ENCODE peak calls at places on chromosomes 2 and 18, in six cellular contexts. One of them, this sample, is unnamed.

GRCh38 chr2:179139506-179139905 is 89.6 kb upstream of the CCDC141 start:
- DNase-seq in AG09319: no peak
- DNase-seq in tibial nerve: no peak
- DNase-seq in endothelial cell: no peak
- DNase-seq in astrocyte of the cerebellum: no peak
- DNase-seq in neural progenitor cell: no peak
- DNase-seq in this sample: no peak

GRCh38 chr2:109218087-109218791 is 89.2 kb downstream of the SH3RF3 start:
- DNase-seq in neural progenitor cell: no peak
- DNase-seq in AG09319: no peak
- DNase-seq in endothelial cell: no peak
- DNase-seq in tibial nerve: no peak
- DNase-seq in astrocyte of the cerebellum: peak; percentile 40
- DNase-seq in this sample: no peak

GRCh38 chr2:172513524-172513900 is 42.4 kb upstream of the PDK1 start:
- DNase-seq in AG09319: no peak
- DNase-seq in endothelial cell: no peak
- DNase-seq in neural progenitor cell: no peak
- DNase-seq in tibial nerve: no peak
- DNase-seq in astrocyte of the cerebellum: no peak
- DNase-seq in this sample: no peak

GRCh38 chr2:106065983-106066826 is 127.9 kb downstream of the UXS1 start:
- DNase-seq in tibial nerve: no peak
- DNase-seq in AG09319: no peak
- DNase-seq in neural progenitor cell: peak; percentile 50
- DNase-seq in endothelial cell: no peak
- DNase-seq in astrocyte of the cerebellum: no peak
- DNase-seq in this sample: no peak

GRCh38 chr2:126952216-126952615 is 53.5 kb downstream of the TEX51 start:
- DNase-seq in AG09319: no peak
- DNase-seq in astrocyte of the cerebellum: no peak
- DNase-seq in neural progenitor cell: no peak
- DNase-seq in tibial nerve: no peak
- DNase-seq in endothelial cell: no peak
- DNase-seq in this sample: no peak

GRCh38 chr2:152466925-152467676 is 132.1 kb downstream of the FMNL2 start:
- DNase-seq in astrocyte of the cerebellum: no peak
- DNase-seq in neural progenitor cell: no peak
- DNase-seq in endothelial cell: no peak
- DNase-seq in AG09319: no peak
- DNase-seq in tibial nerve: no peak
- DNase-seq in this sample: peak; percentile 64

GRCh38 chr2:240955306-240956101 is 42.9 kb upstream of the SNED1 start:
- DNase-seq in endothelial cell: no peak
- DNase-seq in AG09319: no peak
- DNase-seq in tibial nerve: peak; percentile 8
- DNase-seq in neural progenitor cell: no peak
- DNase-seq in astrocyte of the cerebellum: no peak
- DNase-seq in this sample: no peak

GRCh38 chr18:49014605-49015267 is 64.0 kb upstream of the SMAD7 start:
- DNase-seq in neural progenitor cell: no peak
- DNase-seq in endothelial cell: no peak
- DNase-seq in AG09319: no peak
- DNase-seq in astrocyte of the cerebellum: no peak
- DNase-seq in tibial nerve: no peak
- DNase-seq in this sample: no peak

GRCh38 chr2:19664651-19665050 is 237.1 kb downstream of the TTC32 start:
- DNase-seq in astrocyte of the cerebellum: peak; percentile 69
- DNase-seq in tibial nerve: no peak
- DNase-seq in AG09319: no peak
- DNase-seq in endothelial cell: no peak
- DNase-seq in neural progenitor cell: peak; percentile 10
- DNase-seq in this sample: no peak

GRCh38 chr2:183505911-183506310 is 381.7 kb downstream of the NUP35 start:
- DNase-seq in AG09319: no peak
- DNase-seq in endothelial cell: no peak
- DNase-seq in astrocyte of the cerebellum: no peak
- DNase-seq in neural progenitor cell: no peak
- DNase-seq in tibial nerve: no peak
- DNase-seq in this sample: peak; percentile 12

GRCh38 chr2:199663157-199663556 is 187.8 kb downstream of the FTCDNL1 start:
- DNase-seq in astrocyte of the cerebellum: no peak
- DNase-seq in neural progenitor cell: no peak
- DNase-seq in endothelial cell: no peak
- DNase-seq in tibial nerve: no peak
- DNase-seq in AG09319: no peak
- DNase-seq in this sample: peak; percentile 50

GRCh38 chr2:70516596-70516995 is 37.0 kb downstream of the TGFA start:
- DNase-seq in AG09319: no peak
- DNase-seq in neural progenitor cell: no peak
- DNase-seq in tibial nerve: no peak
- DNase-seq in endothelial cell: no peak
- DNase-seq in astrocyte of the cerebellum: no peak
- DNase-seq in this sample: peak; percentile 51

GRCh38 chr2:187575081-187576067 is 21.1 kb upstream of the TFPI start:
- DNase-seq in tibial nerve: no peak
- DNase-seq in neural progenitor cell: no peak
- DNase-seq in endothelial cell: no peak
- DNase-seq in astrocyte of the cerebellum: peak; percentile 20
- DNase-seq in AG09319: peak; percentile 36
- DNase-seq in this sample: no peak

GRCh38 chr2:187581125-187581896 is 27.1 kb upstream of the TFPI start:
- DNase-seq in endothelial cell: peak; percentile 52
- DNase-seq in tibial nerve: no peak
- DNase-seq in neural progenitor cell: peak; percentile 71
- DNase-seq in astrocyte of the cerebellum: peak; percentile 62
- DNase-seq in AG09319: peak; percentile 19
- DNase-seq in this sample: peak; percentile 10

GRCh38 chr2:187577310-187577709 is 23.1 kb upstream of the TFPI start:
- DNase-seq in neural progenitor cell: peak; percentile 59
- DNase-seq in tibial nerve: no peak
- DNase-seq in endothelial cell: peak; percentile 14
- DNase-seq in AG09319: no peak
- DNase-seq in astrocyte of the cerebellum: no peak
- DNase-seq in this sample: no peak

GRCh38 chr2:187576906-187577305 is 22.7 kb upstream of the TFPI start:
- DNase-seq in neural progenitor cell: peak; percentile 36
- DNase-seq in AG09319: no peak
- DNase-seq in astrocyte of the cerebellum: no peak
- DNase-seq in tibial nerve: no peak
- DNase-seq in endothelial cell: no peak
- DNase-seq in this sample: no peak

GRCh38 chr2:187580462-187581124 is 26.4 kb upstream of the TFPI start:
- DNase-seq in AG09319: peak; percentile 44
- DNase-seq in tibial nerve: no peak
- DNase-seq in neural progenitor cell: peak; percentile 61
- DNase-seq in astrocyte of the cerebellum: peak; percentile 80
- DNase-seq in endothelial cell: no peak
- DNase-seq in this sample: peak; percentile 17
- TF ChIP-seq CTCF in AG09319: peak; percentile 33
- TF ChIP-seq CTCF in tibial nerve: peak; percentile 64
- TF ChIP-seq CTCF in neural progenitor cell: peak; percentile 67
- TF ChIP-seq CTCF in astrocyte of the cerebellum: no peak
- TF ChIP-seq CTCF in endothelial cell: no peak
- TF ChIP-seq CTCF in this sample: no peak

GRCh38 chr2:196639180-196640030 is at the start of gene CCDC150:
- DNase-seq in neural progenitor cell: peak; percentile 98
- DNase-seq in endothelial cell: peak; percentile 96
- DNase-seq in astrocyte of the cerebellum: peak; percentile 85
- DNase-seq in tibial nerve: peak; percentile 67
- DNase-seq in AG09319: peak; percentile 77
- DNase-seq in this sample: peak; percentile 93
- TF ChIP-seq CTCF in neural progenitor cell: peak; percentile 44
- TF ChIP-seq CTCF in endothelial cell: no peak
- TF ChIP-seq CTCF in astrocyte of the cerebellum: peak; percentile 33
- TF ChIP-seq CTCF in tibial nerve: peak; percentile 47
- TF ChIP-seq CTCF in AG09319: peak; percentile 49
- TF ChIP-seq CTCF in this sample: no peak

GRCh38 chr18:63850636-63851035 is 36.9 kb upstream of the SERPINB2 start:
- DNase-seq in tibial nerve: no peak
- DNase-seq in astrocyte of the cerebellum: no peak
- DNase-seq in neural progenitor cell: no peak
- DNase-seq in AG09319: no peak
- DNase-seq in endothelial cell: no peak
- DNase-seq in this sample: no peak

GRCh38 chr18:63844254-63844653 is 43.3 kb upstream of the SERPINB2 start:
- DNase-seq in endothelial cell: no peak
- DNase-seq in astrocyte of the cerebellum: peak; percentile 19
- DNase-seq in neural progenitor cell: peak; percentile 44
- DNase-seq in tibial nerve: no peak
- DNase-seq in AG09319: peak; percentile 15
- DNase-seq in this sample: peak; percentile 15

GRCh38 chr18:63848159-63848558 is 39.3 kb upstream of the SERPINB2 start:
- DNase-seq in tibial nerve: no peak
- DNase-seq in AG09319: peak; percentile 23
- DNase-seq in astrocyte of the cerebellum: peak; percentile 45
- DNase-seq in endothelial cell: peak; percentile 19
- DNase-seq in neural progenitor cell: peak; percentile 66
- DNase-seq in this sample: peak; percentile 13

DNA sequence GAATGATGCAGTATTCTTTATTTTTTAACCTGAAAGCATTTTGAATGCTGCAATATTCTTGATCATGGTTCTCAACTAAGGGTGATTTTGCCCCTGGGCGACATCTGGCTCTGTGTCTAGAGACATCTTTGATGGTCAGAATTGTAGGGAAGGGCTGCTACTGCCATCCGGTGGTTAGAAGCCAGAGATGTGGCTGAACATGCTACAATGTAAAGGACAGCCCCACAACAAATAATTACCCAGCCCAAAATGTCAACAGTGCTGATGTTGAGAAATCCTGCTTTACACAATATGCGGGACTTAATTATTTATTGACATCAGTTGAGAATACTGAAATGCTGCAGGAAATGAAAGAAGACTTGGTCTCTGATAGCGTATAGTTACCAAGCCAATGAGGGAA is 37.5 kb upstream of the SERPINB2 start:
- DNase-seq in neural progenitor cell: peak; percentile 60
- DNase-seq in tibial nerve: no peak
- DNase-seq in endothelial cell: peak; percentile 47
- DNase-seq in AG09319: no peak
- DNase-seq in astrocyte of the cerebellum: no peak
- DNase-seq in this sample: peak; percentile 17
- TF ChIP-seq CTCF in neural progenitor cell: peak; percentile 65
- TF ChIP-seq CTCF in tibial nerve: no peak
- TF ChIP-seq CTCF in endothelial cell: peak; percentile 20
- TF ChIP-seq CTCF in AG09319: peak; percentile 43
- TF ChIP-seq CTCF in astrocyte of the cerebellum: peak; percentile 53
- TF ChIP-seq CTCF in this sample: no peak

GRCh38 chr2:202033317-202034248 is at the start of gene FZD7:
- DNase-seq in AG09319: peak; percentile 88
- DNase-seq in tibial nerve: peak; percentile 88
- DNase-seq in astrocyte of the cerebellum: peak; percentile 84
- DNase-seq in endothelial cell: peak; percentile 94
- DNase-seq in neural progenitor cell: peak; percentile 97
- DNase-seq in this sample: peak; percentile 95
- TF ChIP-seq CTCF in AG09319: peak; percentile 7
- TF ChIP-seq CTCF in tibial nerve: peak; percentile 31
- TF ChIP-seq CTCF in astrocyte of the cerebellum: peak; percentile 29
- TF ChIP-seq CTCF in endothelial cell: no peak
- TF ChIP-seq CTCF in neural progenitor cell: peak; percentile 41
- TF ChIP-seq CTCF in this sample: no peak

GRCh38 chr2:160583162-160583522 is 89.5 kb upstream of the RBMS1 start:
- DNase-seq in AG09319: peak; percentile 47
- DNase-seq in astrocyte of the cerebellum: peak; percentile 46
- DNase-seq in endothelial cell: no peak
- DNase-seq in neural progenitor cell: peak; percentile 21
- DNase-seq in tibial nerve: no peak
- DNase-seq in this sample: no peak

GRCh38 chr2:160581448-160581847 is 87.8 kb upstream of the RBMS1 start:
- DNase-seq in AG09319: no peak
- DNase-seq in astrocyte of the cerebellum: no peak
- DNase-seq in tibial nerve: no peak
- DNase-seq in neural progenitor cell: peak; percentile 49
- DNase-seq in endothelial cell: peak; percentile 6
- DNase-seq in this sample: no peak

GRCh38 chr2:160584972-160585494 is 91.4 kb upstream of the RBMS1 start:
- DNase-seq in neural progenitor cell: no peak
- DNase-seq in endothelial cell: no peak
- DNase-seq in AG09319: no peak
- DNase-seq in tibial nerve: no peak
- DNase-seq in astrocyte of the cerebellum: no peak
- DNase-seq in this sample: no peak

GRCh38 chr2:160582481-160583161 is 89.0 kb upstream of the RBMS1 start:
- DNase-seq in endothelial cell: no peak
- DNase-seq in tibial nerve: no peak
- DNase-seq in neural progenitor cell: peak; percentile 67
- DNase-seq in astrocyte of the cerebellum: peak; percentile 62
- DNase-seq in AG09319: peak; percentile 53
- DNase-seq in this sample: no peak

DNA sequence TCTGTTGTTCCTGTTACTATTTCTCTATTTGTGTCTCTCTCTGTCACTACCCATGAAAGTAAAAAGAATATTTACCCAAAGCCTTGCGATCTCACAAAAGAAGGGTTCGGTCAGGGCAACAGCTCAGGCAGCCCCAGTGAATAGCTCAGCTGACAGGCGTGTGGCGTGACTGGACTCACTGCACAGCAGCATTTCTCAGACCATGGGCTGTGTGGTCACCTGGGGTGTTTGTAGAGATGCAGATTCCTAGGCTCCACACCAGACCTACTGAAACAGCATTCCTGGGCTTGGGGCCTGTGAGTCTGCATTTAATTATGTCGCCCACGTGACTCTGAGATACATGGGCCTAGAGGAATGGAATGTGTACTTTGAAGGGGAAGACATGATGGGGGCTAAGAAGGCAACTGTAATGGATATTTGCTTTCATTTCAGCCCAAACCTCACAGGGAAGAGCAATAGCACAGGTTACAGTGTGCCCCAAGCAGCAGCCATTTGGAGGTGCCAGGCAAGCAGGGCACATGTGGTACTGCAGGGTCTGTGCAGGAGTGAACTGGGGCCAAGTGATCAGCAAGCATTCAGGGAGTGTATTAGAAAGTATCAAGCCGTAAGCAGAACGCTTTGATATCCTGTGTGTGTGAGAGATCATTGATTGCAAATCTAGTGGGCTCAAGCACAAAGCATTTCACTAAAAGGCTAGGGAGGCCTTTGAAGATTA is 90.4 kb upstream of the RBMS1 start:
- DNase-seq in neural progenitor cell: no peak
- DNase-seq in tibial nerve: no peak
- DNase-seq in endothelial cell: no peak
- DNase-seq in astrocyte of the cerebellum: no peak
- DNase-seq in AG09319: no peak
- DNase-seq in this sample: no peak
- TF ChIP-seq CTCF in neural progenitor cell: no peak
- TF ChIP-seq CTCF in tibial nerve: no peak
- TF ChIP-seq CTCF in endothelial cell: no peak
- TF ChIP-seq CTCF in astrocyte of the cerebellum: no peak
- TF ChIP-seq CTCF in AG09319: no peak
- TF ChIP-seq CTCF in this sample: no peak

This sample was measured in GM20000.